ENCODE peak calls at places on chromosome 11, in four cellular contexts. H, M, V and L are unnamed samples.

GRCh38 chr11:110374921-110375320 is 54.8 kb upstream of the FDX1 start:
- DNase-seq in V (no peak), H (no peak), M (no peak), L (no peak)

GRCh38 chr11:106461839-106462545 is 384.5 kb downstream of the AASDHPPT start:
- DNase-seq in H (no peak), V (no peak), M (peak; percentile 70), L (no peak)

GRCh38 chr11:20876738-20877137 is 207.4 kb downstream of the NELL1 start:
- DNase-seq in H (no peak), M (no peak), V (no peak), L (no peak)

GRCh38 chr11:27910186-27910941 is 197.6 kb downstream of the KIF18A start:
- DNase-seq in H (no peak), M (peak; percentile 86), V (no peak), L (no peak)

GRCh38 chr11:102794382-102794781 is 3.6 kb downstream of the MMP1 start:
- DNase-seq in V (peak; percentile 51), M (peak; percentile 62), H (no peak), L (no peak)

GRCh38 chr11:117457835-117458234 is 130.2 kb downstream of the CEP164 start:
- DNase-seq in H (no peak), V (no peak), M (no peak), L (no peak)

GRCh38 chr11:18063131-18063530 is 17.1 kb upstream of the TPH1 start:
- DNase-seq in H (no peak), M (no peak), V (no peak), L (no peak)

GRCh38 chr11:77471520-77472234 is 2.2 kb downstream of the PAK1 start:
- DNase-seq in M (no peak), H (no peak), V (no peak), L (peak; percentile 12)

GRCh38 chr11:122494171-122494570 is 161.4 kb upstream of the UBASH3B start:
- DNase-seq in V (no peak), M (peak; percentile 21), H (no peak), L (peak; percentile 67)

GRCh38 chr11:34654491-34655334 is 33.8 kb downstream of the EHF start:
- DNase-seq in V (peak; percentile 26), H (no peak), M (peak; percentile 93), L (no peak)